ENCODE peak calls at places on chromosome 14, in seven cellular contexts. T is neural progenitor cell; Z is stimulated activated CD4-positive, alpha-beta T cell treated with anti-CD3 and anti-CD28 coated beads, Interleukin-15, amount 100 ng/mL, for 1 hour; I is left ventricle myocardium superior; M is stimulated activated naive CD8-positive, alpha-beta T cell treated with anti-CD3 and anti-CD28 coated beads, Interleukin-15, Interleukin-2, amounts not matched to agents 100 U/mL and 50 U/mL, for 24 hours; Q is Calu3; D is activated CD4-positive, alpha-beta T cell treated with anti-CD3 and anti-CD28 coated beads, Interleukin-2, amount 50 U/mL, for 24 hours. V is an unnamed sample.

GRCh38 chr14:52895000-52895399 is 55.9 kb downstream of the FERMT2 start:
- DNase-seq in T (no peak), Z (no peak), I (no peak), M (no peak), Q (no peak), D (no peak), V (no peak)

GRCh38 chr14:103905861-103906456 is 22.3 kb upstream of the TDRD9 start:
- DNase-seq in T (peak), Z (no peak), I (no peak), M (peak), Q (no peak), D (no peak), V (no peak)

GRCh38 chr14:25061923-25062321 is 12.0 kb upstream of the STXBP6 start:
- DNase-seq in T (no peak), Z (no peak), I (no peak), M (no peak), Q (no peak), D (no peak), V (no peak)

GRCh38 chr14:52954346-52955214 is 3.7 kb upstream of the FERMT2 start:
- DNase-seq in T (no peak), Z (no peak), I (no peak), M (no peak), Q (no peak), D (no peak), V (no peak)

GRCh38 chr14:93742761-93743160 is 45.5 kb downstream of the PRIMA1 start:
- DNase-seq in T (no peak), Z (no peak), I (peak), M (no peak), Q (no peak), D (no peak), V (no peak)

GRCh38 chr14:96978525-96979272 is 181.5 kb downstream of the VRK1 start:
- DNase-seq in T (no peak), Z (no peak), I (no peak), M (no peak), Q (no peak), D (no peak), V (no peak)

GRCh38 chr14:105682956-105683570 is 156.7 kb downstream of the TMEM121 start:
- DNase-seq in T (no peak), Z (no peak), I (no peak), M (no peak), Q (no peak), D (no peak), V (no peak)

GRCh38 chr14:97379091-97379531 is 581.9 kb downstream of the VRK1 start:
- DNase-seq in T (peak), Z (no peak), I (no peak), M (peak), Q (no peak), D (no peak), V (no peak)

GRCh38 chr14:50270932-50271331 is 39.6 kb upstream of the SOS2 start:
- DNase-seq in T (no peak), Z (no peak), I (no peak), M (no peak), Q (no peak), D (no peak), V (no peak)

GRCh38 chr14:96285667-96286066 is 29.7 kb downstream of the BDKRB1 start:
- DNase-seq in T (no peak), Z (no peak), I (no peak), M (no peak), Q (no peak), D (no peak), V (no peak)

GRCh38 chr14:70171719-70172118 is 17.0 kb downstream of the SLC8A3 start:
- DNase-seq in T (no peak), Z (no peak), I (no peak), M (no peak), Q (no peak), D (no peak), V (no peak)

GRCh38 chr14:50383618-50384225 is 13.0 kb downstream of the CDKL1 start:
- DNase-seq in T (peak), Z (no peak), I (no peak), M (no peak), Q (no peak), D (no peak), V (no peak)

GRCh38 chr14:90797919-90798318 is 18.3 kb downstream of the TTC7B start:
- DNase-seq in T (no peak), Z (no peak), I (no peak), M (no peak), Q (no peak), D (no peak), V (no peak)

GRCh38 chr14:39217214-39217879 is 16.4 kb upstream of the MIA2 start:
- DNase-seq in T (no peak), Z (no peak), I (no peak), M (no peak), Q (no peak), D (no peak), V (no peak)

GRCh38 chr14:53470351-53471043 is 317.4 kb upstream of the DDHD1 start:
- DNase-seq in T (no peak), Z (no peak), I (peak), M (no peak), Q (no peak), D (no peak), V (no peak)

GRCh38 chr14:101071493-101071891 is 168.0 kb upstream of the RTL1 start:
- DNase-seq in T (no peak), Z (no peak), I (no peak), M (no peak), Q (no peak), D (no peak), V (no peak)

GRCh38 chr14:100708349-100709217 is 18.1 kb upstream of the DLK1 start:
- DNase-seq in T (peak), Z (no peak), I (peak), M (no peak), Q (peak), D (no peak), V (no peak)

GRCh38 chr14:23421594-23421993 is 13.5 kb upstream of the MYH6 start:
- DNase-seq in T (no peak), Z (no peak), I (no peak), M (peak), Q (no peak), D (no peak), V (no peak)

GRCh38 chr14:57066887-57067513 is 201.7 kb downstream of the EXOC5 start:
- DNase-seq in T (peak), Z (no peak), I (no peak), M (peak), Q (peak), D (peak), V (no peak)

GRCh38 chr14:91890291-91890749 is 23.0 kb upstream of the TC2N start:
- DNase-seq in T (no peak), Z (no peak), I (peak), M (no peak), Q (peak), D (no peak), V (no peak)

GRCh38 chr14:59032821-59033220 is 155.6 kb upstream of the DAAM1 start:
- DNase-seq in T (no peak), Z (no peak), I (no peak), M (no peak), Q (no peak), D (no peak), V (no peak)

GRCh38 chr14:75232597-75232996 is 46.0 kb upstream of the FOS start:
- DNase-seq in T (no peak), Z (peak), I (no peak), M (no peak), Q (no peak), D (no peak), V (no peak)

GRCh38 chr14:99808515-99808914 is 15.3 kb downstream of the EML1 start:
- DNase-seq in T (no peak), Z (no peak), I (no peak), M (no peak), Q (no peak), D (no peak), V (no peak)

V was measured in GF-D8.